ENCODE peak calls at places on chromosomes 11 and 22, in six cellular contexts. Q, A, C, V, I and X are unnamed samples.

GRCh38 chr11:45157247-45158209 is 11.1 kb downstream of the PRDM11 start:
- DNase-seq in Q (no peak), A (no peak), C (no peak), V (no peak), I (no peak), X (no peak)

GRCh38 chr11:76658231-76658630 is 12.3 kb downstream of the LRRC32 start:
- DNase-seq in Q (peak; percentile 11), A (no peak), C (peak; percentile 6), V (no peak), I (no peak), X (no peak)

GRCh38 chr11:15580056-15580774 is 465.5 kb downstream of the INSC start:
- DNase-seq in Q (peak; percentile 60), A (no peak), C (no peak), V (no peak), I (no peak), X (no peak)

GRCh38 chr11:12509371-12509770 is 132.0 kb downstream of the PARVA start:
- DNase-seq in Q (no peak), A (no peak), C (no peak), V (no peak), I (no peak), X (no peak)

GRCh38 chr22:36730176-36730858 is 26.8 kb upstream of the CACNG2 start:
- DNase-seq in Q (peak; percentile 36), A (no peak), C (no peak), V (no peak), I (no peak), X (no peak)

GRCh38 chr11:62556102-62556871 is 9.7 kb upstream of the AHNAK start:
- DNase-seq in Q (peak; percentile 95), A (peak; percentile 95), C (peak; percentile 97), V (peak; percentile 92), I (peak; percentile 97), X (peak; percentile 97)

GRCh38 chr22:46297151-46297819 is 615 bp downstream of the GTSE1 start:
- DNase-seq in Q (no peak), A (no peak), C (no peak), V (peak; percentile 23), I (peak; percentile 38), X (no peak)

GRCh38 chr22:46545041-46545796 is 7.8 kb upstream of the CELSR1 start:
- DNase-seq in Q (no peak), A (no peak), C (no peak), V (peak; percentile 52), I (peak; percentile 58), X (no peak)

GRCh38 chr11:79179087-79179486 is 261.7 kb downstream of the TENM4 start:
- DNase-seq in Q (no peak), A (no peak), C (no peak), V (no peak), I (no peak), X (no peak)

GRCh38 chr11:34788642-34789041 is 127.5 kb downstream of the APIP start:
- DNase-seq in Q (no peak), A (no peak), C (no peak), V (no peak), I (peak; percentile 25), X (no peak)

GRCh38 chr22:42229455-42230149 is 40.9 kb downstream of the TCF20 start:
- DNase-seq in Q (no peak), A (peak; percentile 62), C (peak; percentile 32), V (peak; percentile 15), I (peak; percentile 23), X (peak; percentile 14)

GRCh38 chr11:11787305-11788066 is 54.3 kb upstream of the USP47 start:
- DNase-seq in Q (peak; percentile 90), A (peak; percentile 80), C (peak; percentile 70), V (peak; percentile 67), I (peak; percentile 80), X (peak; percentile 51)

GRCh38 chr11:73271936-73272679 is at the start of gene P2RY6:
- DNase-seq in Q (peak; percentile 72), A (peak; percentile 54), C (peak; percentile 42), V (peak; percentile 89), I (peak; percentile 88), X (peak; percentile 11)

GRCh38 chr22:28426346-28427132 is 253.1 kb downstream of the TTC28 start:
- DNase-seq in Q (no peak), A (peak; percentile 58), C (no peak), V (no peak), I (no peak), X (no peak)

GRCh38 chr22:42519544-42520237 is at the start of gene RRP7A:
- DNase-seq in Q (peak; percentile 92), A (peak; percentile 77), C (peak; percentile 69), V (peak; percentile 29), I (peak; percentile 87), X (no peak)

GRCh38 chr11:61080526-61080925 is 21.8 kb upstream of the CD5 start:
- DNase-seq in Q (peak; percentile 70), A (no peak), C (no peak), V (no peak), I (no peak), X (no peak)

GRCh38 chr11:58621586-58622262 is 741 bp upstream of the CNTF start:
- DNase-seq in Q (no peak), A (no peak), C (no peak), V (peak; percentile 66), I (peak; percentile 65), X (no peak)

GRCh38 chr11:29641201-29641600 is 375.6 kb downstream of the KCNA4 start:
- DNase-seq in Q (no peak), A (no peak), C (no peak), V (peak; percentile 86), I (peak; percentile 69), X (no peak)

GRCh38 chr22:42160830-42161696 is 30.5 kb upstream of the CYP2D6 start:
- DNase-seq in Q (no peak), A (no peak), C (no peak), V (peak; percentile 24), I (peak; percentile 40), X (no peak)

GRCh38 chr11:36227044-36227443 is 62.2 kb downstream of the COMMD9 start:
- DNase-seq in Q (no peak), A (no peak), C (no peak), V (no peak), I (no peak), X (no peak)

GRCh38 chr11:86469491-86470388 is 95.1 kb downstream of the CCDC81 start:
- DNase-seq in Q (no peak), A (peak; percentile 38), C (peak; percentile 59), V (no peak), I (peak; percentile 35), X (no peak)

GRCh38 chr11:7592706-7593105 is 78.9 kb downstream of the PPFIBP2 start:
- DNase-seq in Q (no peak), A (peak; percentile 94), C (peak; percentile 69), V (peak; percentile 95), I (peak; percentile 90), X (no peak)

GRCh38 chr11:13227676-13228255 is 49.8 kb upstream of the BMAL1 start:
- DNase-seq in Q (no peak), A (no peak), C (no peak), V (peak; percentile 50), I (peak; percentile 59), X (no peak)

GRCh38 chr22:32623943-32624342 is 149.3 kb downstream of the FBXO7 start:
- DNase-seq in Q (peak; percentile 66), A (peak; percentile 91), C (peak; percentile 87), V (no peak), I (peak; percentile 13), X (peak; percentile 58)

GRCh38 chr22:43925433-43926348 is 2.1 kb downstream of the PNPLA3 start:
- DNase-seq in Q (no peak), A (peak; percentile 41), C (no peak), V (peak; percentile 78), I (peak; percentile 86), X (no peak)

GRCh38 chr11:116787436-116787785 is 412 bp downstream of the ZPR1 start:
- DNase-seq in Q (no peak), A (no peak), C (no peak), V (peak; percentile 10), I (no peak), X (no peak)

GRCh38 chr11:116788534-116788933 is 711 bp upstream of the ZPR1 start:
- DNase-seq in Q (no peak), A (no peak), C (no peak), V (no peak), I (no peak), X (no peak)

GRCh38 chr11:116786360-116786759 is 1.5 kb downstream of the ZPR1 start:
- DNase-seq in Q (no peak), A (no peak), C (no peak), V (no peak), I (no peak), X (no peak)

GRCh38 chr11:116787786-116788486 is at the start of gene ZPR1:
- DNase-seq in Q (peak; percentile 94), A (peak; percentile 73), C (peak; percentile 81), V (peak; percentile 48), I (peak; percentile 72), X (no peak)

DNA sequence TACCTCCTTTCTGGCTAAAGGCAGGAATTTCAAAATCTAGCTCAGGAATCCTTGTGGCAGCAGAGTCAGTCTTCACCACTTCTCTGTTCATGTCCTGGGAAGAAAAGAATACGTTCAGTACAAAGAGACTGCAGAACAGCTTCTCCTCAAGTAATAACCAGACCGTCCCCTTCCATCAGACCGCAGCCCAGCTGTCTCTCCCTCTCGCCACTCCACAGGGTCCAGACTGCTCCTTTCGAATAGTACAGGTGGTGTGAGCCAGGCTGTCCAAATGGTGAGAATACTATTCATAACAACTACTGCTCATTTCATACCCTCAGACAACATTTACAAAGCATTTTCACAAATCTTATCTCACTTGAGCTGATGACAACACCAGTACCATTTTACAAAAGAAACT is 857 bp downstream of the ZPR1 start:
- DNase-seq in Q (no peak), A (no peak), C (no peak), V (no peak), I (no peak), X (no peak)
- H3K4me3 ChIP-seq in Q (peak overlapping the region; percentile 100), A (peak overlapping the region; percentile 85), C (peak overlapping the region; percentile 98), V (peak overlapping the region; percentile 86), I (peak overlapping the region; percentile 89), X (peak overlapping the region; percentile 85)

GRCh38 chr22:39309364-39309861 is 10.0 kb downstream of the RPL3 start:
- DNase-seq in Q (no peak), A (no peak), C (no peak), V (peak; percentile 60), I (peak; percentile 74), X (no peak)
- TF ChIP-seq CTCF in Q (no peak), A (peak; percentile 45), C (no peak), V (peak; percentile 76), I (peak; percentile 65), X (peak; percentile 14)

DNA sequence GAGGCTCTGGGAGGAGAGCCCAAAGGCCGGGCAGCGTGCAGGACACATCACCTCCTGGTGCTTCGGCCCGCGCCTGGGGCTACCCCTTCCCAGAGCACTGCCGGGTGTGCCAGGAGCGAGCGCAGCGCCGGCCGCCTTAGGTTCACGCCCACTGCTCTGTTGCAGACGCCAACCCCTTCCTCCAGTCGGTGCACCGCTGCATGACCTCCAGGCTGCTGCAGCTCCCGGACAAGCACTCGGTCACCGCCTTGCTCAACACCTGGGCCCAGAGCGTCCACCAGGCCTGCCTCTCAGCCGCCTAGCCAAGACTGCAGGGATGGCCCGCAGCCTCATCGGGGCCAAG is 79.0 kb downstream of the MED15 start:
- DNase-seq in Q (no peak), A (no peak), C (no peak), V (no peak), I (no peak), X (no peak)
- H3K4me3 ChIP-seq in Q (no peak overlapping the region), A (no peak overlapping the region), C (no peak overlapping the region), V (no peak overlapping the region), I (no peak overlapping the region), X (no peak overlapping the region)

DNA sequence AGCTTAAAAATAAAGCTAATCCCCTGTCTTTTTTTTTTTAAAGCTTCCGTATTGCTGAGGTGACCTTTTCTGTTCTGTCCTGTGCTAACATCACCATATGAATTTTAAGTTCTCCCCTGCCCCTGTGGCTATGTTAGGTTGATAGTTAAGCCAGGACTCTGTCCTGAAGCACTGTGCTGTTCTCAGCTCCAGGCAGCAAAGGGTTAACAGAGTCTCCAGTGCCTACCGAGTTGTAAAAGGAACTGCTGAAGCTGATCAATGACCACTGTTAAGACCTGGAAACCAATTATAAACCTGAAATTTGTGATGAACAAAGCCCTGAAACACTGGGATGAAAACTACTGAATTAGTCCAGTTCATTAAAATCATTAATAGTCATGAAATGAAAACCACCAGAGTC is 188.3 kb upstream of the MPPED2 start:
- DNase-seq in Q (no peak), A (no peak), C (no peak), V (no peak), I (no peak), X (no peak)
- TF ChIP-seq CTCF in Q (no peak), A (no peak), C (no peak), V (no peak), I (no peak), X (no peak)